ENCODE peak calls at places on chromosomes 6 and 20, in ten cellular contexts. J is IMR-90, L is NCI-H1694, H is hippocampal formation, E is pons, G is pancreas, Z is HCEC 1CT, K is GDM1, B is NCI-H1105 treated with DMSO at 0.1 percent for 48 hours, O is left ventricle myocardium inferior. T is an unnamed sample.

GRCh38 chr20:31923388-31924271 is 28.2 kb downstream of the PDRG1 start:
- DNase-seq in B (no peak), O (no peak), H (no peak), K (no peak), Z (no peak), E (no peak), L (peak), J (no peak), G (no peak), T (no peak)

GRCh38 chr6:93581371-93581770 is 162.0 kb upstream of the EPHA7 start:
- DNase-seq in L (no peak), J (no peak), G (no peak), O (no peak), Z (no peak), H (no peak), K (no peak), E (no peak), B (no peak), T (no peak)

GRCh38 chr6:11221623-11222384 is 10.7 kb downstream of the NEDD9 start:
- DNase-seq in L (no peak), G (no peak), Z (no peak), H (no peak), B (peak), J (no peak), E (no peak), O (no peak), K (no peak), T (no peak)

GRCh38 chr6:129754750-129755149 is 44.8 kb upstream of the ARHGAP18 start:
- DNase-seq in O (no peak), H (no peak), B (no peak), J (no peak), L (no peak), E (no peak), Z (no peak), G (no peak), K (no peak), T (no peak)

GRCh38 chr6:138093632-138094031 is 13.6 kb downstream of the PERP start:
- DNase-seq in E (no peak), G (no peak), O (no peak), B (no peak), L (no peak), J (no peak), Z (no peak), H (no peak), K (no peak), T (no peak)

GRCh38 chr20:11797161-11797560 is 120.5 kb upstream of the BTBD3 start:
- DNase-seq in Z (no peak), K (no peak), O (no peak), L (no peak), H (no peak), E (no peak), J (no peak), G (no peak), B (no peak), T (no peak)

GRCh38 chr6:167930300-167930699 is 67.2 kb upstream of the KIF25 start:
- DNase-seq in H (no peak), L (no peak), Z (peak), O (no peak), J (peak), K (no peak), E (no peak), B (no peak), G (no peak), T (peak)

GRCh38 chr6:167789358-167789757 is 37.4 kb upstream of the AFDN start:
- DNase-seq in K (no peak), H (no peak), G (no peak), J (no peak), O (no peak), E (no peak), B (no peak), Z (no peak), L (peak), T (no peak)

GRCh38 chr6:100730581-100730980 is 150.5 kb downstream of the ASCC3 start:
- DNase-seq in B (no peak), H (no peak), G (no peak), O (no peak), K (no peak), Z (no peak), L (peak), J (no peak), E (no peak), T (no peak)